ENCODE peak calls at places on chromosomes 6 and 20, in four cellular contexts. Z, V, S and R are unnamed samples.

GRCh38 chr20:5000263-5001173 is 792 bp downstream of the SLC23A2 start:
- DNase-seq in S (no peak), V (no peak), Z (peak; percentile 54), R (peak; percentile 41)

GRCh38 chr6:129685640-129686031 is 24.3 kb downstream of the ARHGAP18 start:
- DNase-seq in V (no peak), Z (no peak), S (no peak), R (no peak)

GRCh38 chr6:148747145-148747492 is 289 bp downstream of the UST start:
- DNase-seq in Z (no peak), V (no peak), S (no peak), R (peak; percentile 44)

GRCh38 chr20:59825944-59826759 is 107.3 kb downstream of the SYCP2 start:
- DNase-seq in S (no peak), V (no peak), Z (no peak), R (no peak)

GRCh38 chr20:19887566-19888268 is 129.4 kb upstream of the NAA20 start:
- DNase-seq in Z (no peak), V (no peak), S (no peak), R (no peak)

GRCh38 chr6:113476937-113477839 is 380.0 kb upstream of the MARCKS start:
- DNase-seq in V (no peak), Z (no peak), S (no peak), R (no peak)

GRCh38 chr6:1313755-1314503 is 2.0 kb downstream of the FOXQ1 start:
- DNase-seq in S (no peak), V (no peak), Z (peak; percentile 62), R (peak; percentile 75)

GRCh38 chr20:52524865-52525264 is 333.3 kb upstream of the ZFP64 start:
- DNase-seq in V (no peak), S (no peak), Z (no peak), R (no peak)

GRCh38 chr6:82040405-82041221 is 206.9 kb downstream of the IBTK start:
- DNase-seq in V (peak; percentile 37), S (peak; percentile 7), Z (peak; percentile 46), R (peak; percentile 47)

GRCh38 chr6:156731436-156731835 is 45.7 kb upstream of the ARID1B start:
- DNase-seq in S (no peak), Z (no peak), V (no peak), R (no peak)

GRCh38 chr20:47765715-47766594 is 19.3 kb downstream of the SULF2 start:
- DNase-seq in S (no peak), Z (no peak), V (no peak), R (no peak)

GRCh38 chr20:12598894-12599293 is 409.9 kb upstream of the SPTLC3 start:
- DNase-seq in Z (no peak), V (no peak), S (no peak), R (no peak)

GRCh38 chr6:150579611-150580010 is 20.1 kb upstream of the PLEKHG1 start:
- DNase-seq in S (no peak), Z (no peak), V (no peak), R (no peak)

GRCh38 chr6:49513153-49513989 is 13.6 kb downstream of the GLYATL3 start:
- DNase-seq in V (no peak), S (no peak), Z (peak; percentile 58), R (no peak)

GRCh38 chr20:38836991-38837390 is 31.5 kb downstream of the PPP1R16B start:
- DNase-seq in Z (no peak), S (no peak), V (no peak), R (no peak)

GRCh38 chr6:66965227-66965626 is 1258.2 kb upstream of the EYS start:
- DNase-seq in S (no peak), V (no peak), Z (no peak), R (no peak)

GRCh38 chr20:58137651-58138265 is 90.7 kb downstream of the ANKRD60 start:
- DNase-seq in V (no peak), S (no peak), Z (no peak), R (no peak)

GRCh38 chr6:11585426-11586016 is 48.0 kb downstream of the TMEM170B start:
- DNase-seq in Z (peak; percentile 55), V (peak; percentile 64), S (peak; percentile 32), R (no peak)

GRCh38 chr20:50259705-50260479 is 69.3 kb downstream of the CEBPB start:
- DNase-seq in S (no peak), V (peak; percentile 64), Z (no peak), R (no peak)

GRCh38 chr6:1600764-1601615 is 8.7 kb upstream of the FOXC1 start:
- DNase-seq in S (no peak), Z (peak; percentile 28), V (no peak), R (no peak)

GRCh38 chr6:99219788-99220187 is 129.7 kb downstream of the FAXC start:
- DNase-seq in Z (no peak), V (peak; percentile 8), S (no peak), R (peak; percentile 73)

GRCh38 chr6:23173231-23173630 is 603.9 kb downstream of the HDGFL1 start:
- DNase-seq in S (no peak), Z (no peak), V (no peak), R (no peak)

GRCh38 chr6:23176883-23177282 is 607.5 kb downstream of the HDGFL1 start:
- DNase-seq in S (no peak), V (peak; percentile 2), Z (no peak), R (peak; percentile 15)

GRCh38 chr6:23176471-23176870 is 607.1 kb downstream of the HDGFL1 start:
- DNase-seq in V (no peak), S (no peak), Z (no peak), R (no peak)

GRCh38 chr6:23174781-23175361 is 605.5 kb downstream of the HDGFL1 start:
- DNase-seq in Z (no peak), V (no peak), S (no peak), R (no peak)

DNA sequence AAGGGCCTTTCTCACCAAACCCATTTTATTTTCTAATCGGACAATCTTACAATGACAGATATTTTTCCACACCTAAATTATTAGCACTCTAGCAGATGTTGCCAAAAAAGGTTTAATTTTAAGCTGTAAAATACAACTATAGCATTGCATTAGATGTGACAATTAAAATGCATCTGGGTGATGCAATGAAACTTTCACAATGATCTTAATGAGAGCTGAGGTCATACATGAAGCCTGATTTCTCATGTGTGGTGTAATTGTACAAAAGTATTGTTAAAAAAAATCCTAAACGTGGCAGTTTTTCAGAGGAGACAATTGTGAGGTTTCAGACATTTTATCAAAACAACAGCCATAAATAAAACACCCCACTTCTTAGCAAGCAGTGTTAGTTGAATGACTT is 606.0 kb downstream of the HDGFL1 start:
- DNase-seq in V (no peak), Z (no peak), S (no peak), R (no peak)
- TF ChIP-seq CREM in V (no peak), Z (no peak), S (no peak), R (no peak)

GRCh38 chr20:1684872-1685271 is 27.3 kb upstream of the SIRPG start:
- DNase-seq in Z (no peak), V (no peak), S (no peak), R (no peak)

GRCh38 chr20:1685304-1686052 is 27.9 kb upstream of the SIRPG start:
- DNase-seq in S (no peak), Z (no peak), V (no peak), R (no peak)

GRCh38 chr20:1687053-1687452 is 29.5 kb upstream of the SIRPG start:
- DNase-seq in Z (no peak), S (no peak), V (no peak), R (no peak)

GRCh38 chr20:1686151-1686748 is 28.7 kb upstream of the SIRPG start:
- DNase-seq in V (no peak), S (no peak), Z (no peak), R (no peak)

GRCh38 chr20:1688886-1689538 is 31.4 kb upstream of the SIRPG start:
- DNase-seq in V (no peak), S (no peak), Z (no peak), R (no peak)
- TF ChIP-seq NR2C2 in V (no peak), S (no peak), Z (no peak), R (no peak)

GRCh38 chr20:23087587-23088275 is 1.6 kb upstream of the CD93 start:
- DNase-seq in V (peak; percentile 73), Z (no peak), S (no peak), R (no peak)

GRCh38 chr20:23085415-23086055 is 589 bp downstream of the CD93 start:
- DNase-seq in V (no peak), S (no peak), Z (no peak), R (no peak)

GRCh38 chr20:23086931-23087411 is 847 bp upstream of the CD93 start:
- DNase-seq in S (no peak), Z (no peak), V (no peak), R (no peak)

GRCh38 chr20:23084845-23085355 is 1.2 kb downstream of the CD93 start:
- DNase-seq in Z (no peak), V (no peak), S (no peak), R (no peak)

GRCh38 chr20:23086056-23086551 is at the start of gene CD93:
- DNase-seq in V (peak; percentile 41), S (no peak), Z (no peak), R (no peak)
- TF ChIP-seq USF2 in V (no peak), S (no peak), Z (no peak), R (no peak)

GRCh38 chr20:63766695-63767426 is 27.3 kb downstream of the SLC2A4RG start:
- DNase-seq in Z (no peak), S (no peak), V (no peak), R (no peak)

GRCh38 chr20:63768591-63769515 is 29.3 kb downstream of the SLC2A4RG start:
- DNase-seq in Z (no peak), V (no peak), S (no peak), R (no peak)

GRCh38 chr20:63765918-63766317 is 26.3 kb downstream of the SLC2A4RG start:
- DNase-seq in S (no peak), Z (no peak), V (no peak), R (no peak)

GRCh38 chr20:63767886-63768285 is 28.3 kb downstream of the SLC2A4RG start:
- DNase-seq in S (no peak), Z (no peak), V (no peak), R (no peak)

GRCh38 chr20:63767456-63767855 is 27.9 kb downstream of the SLC2A4RG start:
- DNase-seq in V (no peak), S (no peak), Z (no peak), R (no peak)
- TF ChIP-seq CREM in V (no peak), S (no peak), Z (no peak), R (no peak)

GRCh38 chr6:16433338-16433737 is 195.0 kb downstream of the GMPR start:
- DNase-seq in Z (no peak), S (no peak), V (no peak), R (no peak)

GRCh38 chr6:16427124-16427523 is 188.7 kb downstream of the GMPR start:
- DNase-seq in V (no peak), S (no peak), Z (no peak), R (no peak)

GRCh38 chr6:16432075-16433032 is 194.0 kb downstream of the GMPR start:
- DNase-seq in V (no peak), Z (no peak), S (peak; percentile 77), R (no peak)

GRCh38 chr6:16429669-16430068 is 191.3 kb downstream of the GMPR start:
- DNase-seq in Z (no peak), S (no peak), V (no peak), R (no peak)

DNA sequence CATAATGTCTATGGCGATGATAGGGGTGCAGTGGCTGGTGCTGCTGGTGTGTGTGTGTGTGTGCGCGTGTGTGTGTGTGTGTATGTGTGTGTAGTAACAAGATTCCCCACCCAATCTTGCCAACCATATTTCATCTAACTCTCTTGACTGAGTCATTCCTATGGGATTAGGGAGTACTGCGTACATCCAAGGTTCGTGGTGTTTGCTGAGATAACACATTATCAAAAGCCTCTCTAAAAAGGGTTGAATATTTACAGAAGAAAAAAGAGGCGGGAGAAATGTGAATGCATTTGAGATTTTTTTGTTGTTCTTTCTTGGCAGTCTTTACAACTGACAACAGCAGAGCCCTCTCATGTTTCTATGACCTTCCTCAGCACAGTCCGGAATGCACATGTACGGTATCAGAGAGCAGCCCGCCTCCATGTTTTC is 192.3 kb downstream of the GMPR start:
- DNase-seq in Z (peak; percentile 75), V (no peak), S (no peak), R (no peak)
- TF ChIP-seq NR2C2 in Z (no peak), V (no peak), S (no peak), R (no peak)